ENCODE peak calls at places on chromosome 10, in eight cellular contexts. H is A549, R is ovary, G is psoas muscle, K is prostate gland, S is hepatocyte, W is IMR-90, T is caudate nucleus. P is an unnamed sample.

GRCh38 chr10:93413252-93413689 is 68.9 kb downstream of the MYOF start:
- DNase-seq in W (no peak), G (no peak), S (no peak), R (no peak), H (no peak), T (no peak), K (no peak), P (no peak)

GRCh38 chr10:117647306-117647705 is 104.8 kb downstream of the EMX2 start:
- DNase-seq in S (no peak), W (no peak), K (no peak), G (no peak), H (no peak), R (no peak), T (no peak), P (no peak)

GRCh38 chr10:99329238-99329890 is at the start of gene CNNM1:
- DNase-seq in S (peak), T (peak), H (peak), W (no peak), R (peak), G (peak), K (peak), P (peak)

GRCh38 chr10:103124420-103125096 is 68.5 kb downstream of the NT5C2 start:
- DNase-seq in K (no peak), G (no peak), R (no peak), W (no peak), S (no peak), T (no peak), H (no peak), P (no peak)

GRCh38 chr10:30386801-30387588 is 37.9 kb upstream of the MTPAP start:
- DNase-seq in R (no peak), T (no peak), G (no peak), W (no peak), K (no peak), H (no peak), S (no peak), P (no peak)

GRCh38 chr10:32104622-32105509 is 48.6 kb upstream of the KIF5B start:
- DNase-seq in W (peak), S (no peak), H (no peak), T (no peak), R (no peak), K (no peak), G (no peak), P (no peak)

GRCh38 chr10:49575489-49576072 is 34.5 kb upstream of the SLC18A3 start:
- DNase-seq in W (no peak), G (no peak), R (no peak), K (no peak), H (no peak), S (no peak), T (no peak), P (no peak)

GRCh38 chr10:62850646-62851045 is 34.5 kb upstream of the EGR2 start:
- DNase-seq in R (no peak), T (no peak), H (no peak), S (no peak), G (no peak), K (no peak), W (no peak), P (no peak)

GRCh38 chr10:70478191-70479160 is at the start of gene PALD1:
- DNase-seq in T (peak), S (peak), K (peak), H (peak), R (peak), W (no peak), G (peak), P (peak)

GRCh38 chr10:84140036-84140379 is 699 bp downstream of the GHITM start:
- DNase-seq in T (no peak), G (peak), R (peak), S (peak), K (no peak), W (peak), H (peak), P (no peak)

GRCh38 chr10:44173558-44173894 is 211.4 kb downstream of the CXCL12 start:
- DNase-seq in H (no peak), S (no peak), W (peak), K (no peak), T (no peak), G (no peak), R (no peak), P (no peak)

GRCh38 chr10:103120546-103120945 is 72.5 kb downstream of the NT5C2 start:
- DNase-seq in H (no peak), R (no peak), W (no peak), T (no peak), G (no peak), K (no peak), S (no peak), P (no peak)

GRCh38 chr10:103695584-103696005 is 159.8 kb downstream of the SH3PXD2A start:
- DNase-seq in S (no peak), G (peak), R (no peak), K (no peak), T (no peak), W (no peak), H (no peak), P (no peak)

GRCh38 chr10:114575417-114576131 is 82.5 kb downstream of the ABLIM1 start:
- DNase-seq in G (no peak), T (no peak), K (peak), H (no peak), S (no peak), R (no peak), W (no peak), P (no peak)

GRCh38 chr10:24435374-24435773 is 226.4 kb downstream of the KIAA1217 start:
- DNase-seq in K (no peak), S (no peak), R (no peak), W (peak), G (no peak), H (no peak), T (no peak), P (no peak)

GRCh38 chr10:62559481-62560206 is 185.5 kb downstream of the ZNF365 start:
- DNase-seq in S (no peak), G (no peak), H (no peak), T (no peak), W (no peak), K (no peak), R (no peak), P (no peak)

GRCh38 chr10:131946321-131946751 is 35.4 kb downstream of the BNIP3 start:
- DNase-seq in R (no peak), S (no peak), W (peak), H (peak), G (no peak), K (no peak), T (no peak), P (no peak)

GRCh38 chr10:13206546-13207443 is 27.4 kb downstream of the UCMA start:
- DNase-seq in H (peak), W (peak), G (no peak), R (no peak), T (no peak), K (no peak), S (peak), P (no peak)

GRCh38 chr10:21369697-21370096 is 155.8 kb downstream of the SKIDA1 start:
- DNase-seq in W (peak), G (no peak), T (no peak), R (no peak), H (peak), S (no peak), K (no peak), P (no peak)

GRCh38 chr10:5708356-5708755 is 23.7 kb downstream of the TASOR2 start:
- DNase-seq in K (no peak), R (no peak), S (no peak), T (no peak), G (no peak), H (no peak), W (no peak), P (no peak)

GRCh38 chr10:42970451-42971250 is 106.2 kb upstream of the RET start:
- DNase-seq in W (no peak), H (no peak), R (peak), S (no peak), K (no peak), T (no peak), G (peak), P (peak)

GRCh38 chr10:43202657-43203490 is 64.0 kb downstream of the RASGEF1A start:
- DNase-seq in W (no peak), T (no peak), K (no peak), G (peak), R (peak), S (peak), H (peak), P (peak)

GRCh38 chr10:76786673-76787072 is 850.9 kb downstream of the KCNMA1 start:
- DNase-seq in T (no peak), K (no peak), H (no peak), R (no peak), G (no peak), W (no peak), S (no peak), P (no peak)

GRCh38 chr10:68088744-68089143 is 13.7 kb upstream of the HERC4 start:
- DNase-seq in T (no peak), S (no peak), K (no peak), G (no peak), R (no peak), H (no peak), W (peak), P (no peak)
- H3K27ac ChIP-seq in T (no peak), S (no peak), K (no peak), G (peak), R (no peak), H (peak), W (peak), P (no peak)

DNA sequence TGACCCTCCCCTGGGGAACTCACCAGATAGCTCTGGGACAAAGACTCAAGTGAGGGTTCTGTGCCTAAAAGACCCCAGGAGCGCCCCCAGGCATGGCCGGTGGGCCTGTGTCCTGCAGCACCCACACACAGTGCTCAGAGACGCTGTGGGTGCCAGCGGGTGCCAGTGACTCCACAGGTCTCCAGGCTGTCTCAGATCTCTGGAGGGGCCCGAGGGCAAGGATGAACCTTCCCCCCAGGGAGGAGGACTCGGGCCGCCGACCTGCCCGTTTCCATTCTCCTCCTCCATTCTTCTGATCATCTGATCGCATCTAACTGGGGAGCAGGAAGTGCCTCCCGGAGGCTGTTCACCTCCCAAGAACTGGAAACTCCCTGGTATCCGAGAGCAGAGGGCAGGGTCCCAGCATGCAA is 980 bp downstream of the ADAM8 start:
- DNase-seq in H (no peak), S (no peak), G (no peak), W (no peak), K (no peak), T (no peak), R (no peak), P (no peak)
- H3K27ac ChIP-seq in H (no peak), S (no peak), G (no peak), W (no peak), K (no peak), T (no peak), R (no peak), P (no peak)

GRCh38 chr10:73876566-73876965 is 2.2 kb upstream of the CAMK2G start:
- DNase-seq in H (no peak), T (no peak), K (no peak), W (no peak), S (no peak), G (no peak), R (no peak), P (no peak)
- H3K27ac ChIP-seq in H (no peak), T (no peak), K (no peak), W (no peak), S (no peak), G (peak), R (no peak), P (no peak)

GRCh38 chr10:110524864-110525242 is 27.1 kb downstream of the DUSP5 start:
- DNase-seq in R (no peak), S (no peak), T (no peak), W (no peak), H (no peak), K (no peak), G (no peak), P (no peak)

GRCh38 chr10:110524179-110524863 is 26.6 kb downstream of the DUSP5 start:
- DNase-seq in S (no peak), G (no peak), K (no peak), W (no peak), H (no peak), R (no peak), T (no peak), P (no peak)

GRCh38 chr10:110523736-110524135 is 26.0 kb downstream of the DUSP5 start:
- DNase-seq in S (no peak), W (no peak), H (no peak), K (no peak), T (no peak), G (no peak), R (no peak), P (no peak)

GRCh38 chr10:110527731-110528171 is 30.0 kb downstream of the DUSP5 start:
- DNase-seq in S (no peak), W (no peak), K (no peak), R (no peak), G (no peak), H (no peak), T (no peak), P (no peak)

DNA sequence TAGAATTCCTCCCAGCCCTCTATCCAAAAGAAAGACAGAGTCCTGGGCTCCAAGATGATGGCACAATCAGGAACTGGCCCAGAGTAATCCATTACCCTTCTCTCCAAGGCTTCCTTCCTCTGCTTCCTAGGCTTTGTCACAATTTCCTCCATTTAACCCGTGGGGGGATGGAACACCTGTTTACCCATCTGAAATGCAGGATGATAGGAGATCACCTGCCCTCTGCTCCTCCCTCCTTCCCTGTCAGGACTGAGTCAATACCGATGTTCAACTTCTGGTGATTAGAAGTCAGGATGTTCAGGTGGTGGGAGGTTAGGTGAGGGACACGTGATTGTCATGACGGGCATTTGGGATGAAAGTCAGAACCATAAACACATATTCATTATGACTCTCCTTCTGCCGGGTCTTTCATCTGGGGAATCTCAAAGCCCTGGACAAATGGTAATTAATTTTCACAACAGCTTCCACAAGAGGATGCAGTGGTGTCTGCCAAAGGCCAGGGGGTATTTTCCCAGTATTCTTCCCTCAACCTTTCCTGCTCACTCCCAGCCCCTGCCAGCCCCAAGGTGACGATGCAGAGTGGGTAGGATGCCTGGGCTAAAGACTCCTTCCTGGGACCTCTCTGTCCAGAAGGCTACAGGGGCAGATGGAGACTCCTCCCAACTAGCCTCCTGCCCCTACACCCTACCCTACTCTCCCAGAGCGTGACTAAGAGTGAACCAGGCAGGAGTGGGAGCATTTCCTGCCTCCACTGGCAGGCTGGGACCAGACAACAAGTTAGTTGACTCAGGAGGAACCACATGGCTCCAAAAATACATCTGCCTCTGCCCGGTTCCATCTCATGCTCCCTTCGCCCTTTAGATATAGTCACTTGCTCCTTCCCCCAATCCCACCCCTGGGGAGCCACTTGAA is 27.9 kb downstream of the DUSP5 start:
- DNase-seq in G (no peak), K (no peak), T (no peak), S (no peak), H (peak), W (peak), R (no peak), P (no peak)
- H3K27ac ChIP-seq in G (no peak), K (no peak), T (no peak), S (no peak), H (peak), W (no peak), R (no peak), P (no peak)

DNA sequence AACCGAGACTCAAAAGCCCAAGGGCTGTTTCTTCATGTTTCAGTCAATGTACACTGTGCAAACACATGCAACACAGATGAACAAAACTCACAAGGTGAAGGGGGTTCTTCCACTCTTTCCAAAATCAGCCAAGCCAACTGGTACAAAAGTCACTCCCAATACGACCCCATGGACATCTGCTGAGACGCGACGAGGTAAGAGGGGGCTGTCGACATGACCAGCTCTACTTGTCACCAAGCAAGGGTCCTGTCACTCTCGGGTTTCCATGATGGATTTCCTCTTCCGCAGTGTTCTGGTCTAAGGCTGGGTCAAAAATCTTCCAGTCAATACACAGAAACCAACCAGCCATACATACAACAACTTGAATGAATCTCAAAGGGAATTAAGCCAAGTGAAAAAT is 37.8 kb downstream of the CTBP2 start:
- DNase-seq in S (no peak), T (no peak), R (peak), K (no peak), H (no peak), G (no peak), W (no peak), P (no peak)
- H3K27ac ChIP-seq in S (no peak), T (no peak), R (no peak), K (peak), H (peak), G (peak), W (no peak), P (no peak)

GRCh38 chr10:11670311-11670825 is 58.9 kb upstream of the USP6NL start:
- DNase-seq in K (no peak), G (no peak), H (no peak), S (no peak), R (no peak), T (no peak), W (no peak), P (no peak)
- H3K27ac ChIP-seq in K (no peak), G (no peak), H (no peak), S (no peak), R (no peak), T (no peak), W (no peak), P (no peak)

GRCh38 chr10:36172574-36172973 is 530.5 kb upstream of the FZD8 start:
- DNase-seq in R (no peak), W (peak), S (no peak), K (no peak), G (no peak), H (no peak), T (no peak), P (no peak)

GRCh38 chr10:36170943-36171501 is 528.9 kb upstream of the FZD8 start:
- DNase-seq in R (no peak), W (no peak), T (no peak), G (no peak), K (no peak), S (no peak), H (no peak), P (no peak)

GRCh38 chr10:36171546-36171945 is 529.5 kb upstream of the FZD8 start:
- DNase-seq in S (peak), R (no peak), W (no peak), T (no peak), G (no peak), K (no peak), H (no peak), P (no peak)

GRCh38 chr10:36172054-36172531 is 530.0 kb upstream of the FZD8 start:
- DNase-seq in S (no peak), K (no peak), R (no peak), H (no peak), W (peak), T (no peak), G (no peak), P (no peak)

GRCh38 chr10:36173364-36173763 is 531.3 kb upstream of the FZD8 start:
- DNase-seq in K (no peak), W (no peak), G (no peak), H (peak), S (no peak), R (no peak), T (no peak), P (no peak)
- H3K27ac ChIP-seq in K (no peak), W (no peak), G (no peak), H (peak), S (no peak), R (no peak), T (no peak), P (no peak)

GRCh38 chr10:119316002-119316358 is 108.6 kb downstream of the GRK5 start:
- DNase-seq in G (no peak), W (no peak), R (no peak), T (no peak), H (no peak), S (no peak), K (no peak), P (no peak)
- H3K27ac ChIP-seq in G (peak), W (peak), R (no peak), T (no peak), H (peak), S (peak), K (no peak), P (no peak)

DNA sequence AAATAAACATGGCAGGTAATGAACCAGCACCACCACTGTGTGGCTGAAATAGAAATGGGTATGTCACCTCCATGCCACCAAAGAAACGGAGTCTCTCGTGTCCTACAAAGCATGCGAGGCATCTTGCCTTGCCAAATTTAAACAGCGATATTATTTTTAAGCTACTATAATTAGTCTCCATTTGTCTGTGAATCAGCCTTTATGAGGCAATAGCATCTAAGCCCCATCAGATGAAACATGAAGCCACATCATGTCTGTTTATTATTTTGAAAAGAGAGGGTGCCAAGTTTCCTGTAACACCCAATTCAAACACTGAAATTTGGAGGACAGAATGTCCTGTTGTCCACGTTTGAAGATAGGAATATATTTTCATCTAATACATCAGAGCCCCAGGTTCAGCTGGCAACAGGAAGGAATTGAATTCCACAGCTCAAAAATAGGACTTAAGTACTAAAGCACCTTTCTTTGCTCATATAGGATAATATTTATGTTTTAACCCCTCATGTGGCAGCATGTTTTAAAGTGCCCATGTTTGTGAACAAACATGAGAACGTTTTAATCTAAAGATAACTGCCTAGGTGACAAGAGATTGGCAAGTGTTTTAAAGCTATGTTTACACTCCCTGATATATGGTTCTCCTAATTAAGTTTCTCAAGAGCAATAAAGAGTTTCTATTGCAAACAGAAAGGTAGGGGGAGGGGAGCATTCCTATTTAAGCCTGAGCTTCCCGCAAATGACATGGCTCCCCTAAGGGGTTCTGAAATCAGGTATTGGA is 86.8 kb downstream of the SORBS1 start:
- DNase-seq in T (no peak), G (no peak), K (peak), S (peak), W (no peak), H (no peak), R (no peak), P (no peak)
- H3K27ac ChIP-seq in T (peak), G (peak), K (peak), S (peak), W (no peak), H (no peak), R (peak), P (peak)

DNA sequence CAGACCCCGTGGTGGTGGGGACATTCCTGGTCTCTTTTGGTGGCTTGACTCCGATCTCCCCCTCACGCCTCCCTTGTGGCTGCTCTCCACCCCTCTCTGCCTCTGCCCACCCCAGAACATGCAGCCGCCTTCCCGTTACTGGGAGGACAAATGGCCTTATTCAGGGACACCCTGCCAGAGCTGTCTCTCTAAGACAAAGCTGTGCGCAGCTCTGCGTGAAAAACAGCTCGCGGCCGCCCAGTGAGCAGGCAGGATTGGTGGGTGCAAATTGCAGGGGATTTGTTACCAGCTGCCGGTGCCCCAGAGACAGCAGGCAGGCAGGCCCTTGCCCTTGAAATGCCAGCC is 124.3 kb upstream of the PPIF start:
- DNase-seq in S (no peak), H (no peak), W (no peak), R (peak), G (no peak), K (no peak), T (peak), P (peak)
- H3K27ac ChIP-seq in S (peak), H (peak), W (peak), R (peak), G (peak), K (peak), T (peak), P (peak)

P was measured in dorsolateral prefrontal cortex.